ENCODE peak calls at places on chromosomes 7 and 10, in seven cellular contexts. S, E, K, V, N, F and Q are unnamed samples.

GRCh38 chr10:132861884-132862461 is 76.0 kb upstream of the NKX6-2 start:
- DNase-seq in S (peak), E (no peak), K (no peak), V (no peak), N (no peak), F (no peak), Q (peak)

GRCh38 chr10:62582804-62583208 is 208.6 kb downstream of the ZNF365 start:
- DNase-seq in S (peak), E (no peak), K (no peak), V (no peak), N (peak), F (peak), Q (no peak)

GRCh38 chr10:117530791-117531190 is 11.8 kb upstream of the EMX2 start:
- DNase-seq in S (no peak), E (no peak), K (no peak), V (no peak), N (no peak), F (no peak), Q (no peak)

GRCh38 chr7:158375034-158375433 is 212.6 kb downstream of the PTPRN2 start:
- DNase-seq in S (no peak), E (no peak), K (no peak), V (no peak), N (peak), F (no peak), Q (peak)

GRCh38 chr7:121891731-121892130 is 18.8 kb downstream of the PTPRZ1 start:
- DNase-seq in S (no peak), E (no peak), K (no peak), V (no peak), N (no peak), F (no peak), Q (no peak)

GRCh38 chr10:63670291-63670898 is 149.2 kb downstream of the REEP3 start:
- DNase-seq in S (no peak), E (no peak), K (no peak), V (peak), N (no peak), F (no peak), Q (no peak)

GRCh38 chr7:85774931-85775330 is 588.1 kb upstream of the SEMA3D start:
- DNase-seq in S (no peak), E (no peak), K (no peak), V (no peak), N (no peak), F (no peak), Q (no peak)

GRCh38 chr10:71828702-71829101 is 22.3 kb downstream of the PSAP start:
- DNase-seq in S (no peak), E (no peak), K (no peak), V (no peak), N (no peak), F (no peak), Q (peak)

GRCh38 chr7:37916673-37917660 is at the start of gene SFRP4:
- DNase-seq in S (peak), E (peak), K (no peak), V (peak), N (peak), F (peak), Q (peak)

GRCh38 chr10:22927163-22927562 is 690 bp upstream of the ARMC3 start:
- DNase-seq in S (no peak), E (no peak), K (no peak), V (no peak), N (no peak), F (no peak), Q (no peak)